ENCODE peak calls at places on chromosome 11, in nine cellular contexts. R, Y, U, S, D, L, K, Z and E are unnamed samples.

GRCh38 chr11:113991170-113991569 is 16.3 kb downstream of the HTR3A start:
- DNase-seq in R (no peak), K (peak), Y (peak), Z (no peak), S (peak), D (no peak), U (no peak), L (no peak), E (peak)

GRCh38 chr11:116819049-116819448 is 4.1 kb downstream of the APOA4 start:
- DNase-seq in S (no peak), R (no peak), L (no peak), Z (no peak), Y (no peak), U (no peak), D (no peak), K (no peak), E (no peak)

GRCh38 chr11:8066911-8067455 is 14.0 kb upstream of the TUB start:
- DNase-seq in Y (no peak), L (peak), K (peak), S (no peak), U (no peak), Z (no peak), D (no peak), R (no peak), E (no peak)

GRCh38 chr11:126732981-126733380 is 267.6 kb downstream of the KIRREL3 start:
- DNase-seq in L (no peak), Y (no peak), R (no peak), S (no peak), U (no peak), Z (no peak), D (no peak), K (no peak), E (no peak)

GRCh38 chr11:68661697-68662603 is 22.4 kb upstream of the GAL start:
- DNase-seq in D (no peak), R (no peak), S (no peak), L (no peak), Y (no peak), Z (no peak), K (no peak), U (no peak), E (no peak)

GRCh38 chr11:71180694-71181466 is 71.5 kb downstream of the SHANK2 start:
- DNase-seq in Z (no peak), U (no peak), S (no peak), L (no peak), R (no peak), K (no peak), Y (peak), D (no peak), E (no peak)

GRCh38 chr11:122813176-122813917 is 25.0 kb upstream of the CRTAM start:
- DNase-seq in S (no peak), K (no peak), Z (no peak), D (no peak), Y (no peak), R (no peak), L (no peak), U (no peak), E (no peak)

GRCh38 chr11:57205046-57205671 is 23.4 kb downstream of the LRRC55 start:
- DNase-seq in Z (no peak), K (peak), D (no peak), Y (peak), U (no peak), S (peak), L (no peak), R (no peak), E (no peak)

GRCh38 chr11:35029979-35030378 is 109.0 kb upstream of the CD44 start:
- DNase-seq in K (peak), Y (no peak), L (no peak), S (no peak), U (no peak), D (no peak), R (peak), Z (peak), E (no peak)

GRCh38 chr11:1017269-1018005 is 19.1 kb downstream of the MUC6 start:
- DNase-seq in U (peak), S (no peak), Y (no peak), L (no peak), K (no peak), D (no peak), Z (peak), R (no peak), E (no peak)

GRCh38 chr11:2127357-2127971 is 11.7 kb downstream of the IGF2 start:
- DNase-seq in K (no peak), R (no peak), L (no peak), Z (no peak), Y (no peak), U (no peak), S (no peak), D (no peak), E (no peak)

GRCh38 chr11:67613960-67614715 is 7.4 kb downstream of the NDUFV1 start:
- DNase-seq in R (peak), K (peak), U (no peak), D (no peak), L (peak), S (peak), Y (peak), Z (peak), E (peak)

GRCh38 chr11:130170345-130170744 is 10.8 kb downstream of the ST14 start:
- DNase-seq in R (no peak), Z (no peak), L (no peak), Y (no peak), U (no peak), K (no peak), S (no peak), D (no peak), E (no peak)

GRCh38 chr11:116721983-116722382 is 50.8 kb downstream of the BUD13 start:
- DNase-seq in Z (no peak), K (no peak), R (no peak), U (no peak), Y (no peak), D (no peak), S (no peak), L (no peak), E (no peak)

GRCh38 chr11:22510741-22511140 is 114.9 kb downstream of the FANCF start:
- DNase-seq in Z (no peak), S (no peak), K (peak), R (no peak), Y (no peak), D (no peak), U (no peak), L (no peak), E (no peak)

GRCh38 chr11:2776351-2777061 is 76.7 kb upstream of the KCNQ1OT1 start:
- DNase-seq in R (no peak), U (no peak), K (no peak), S (no peak), L (peak), Y (no peak), D (no peak), Z (no peak), E (no peak)

GRCh38 chr11:1970956-1971355 is 23.8 kb downstream of the MRPL23 start:
- DNase-seq in U (no peak), L (no peak), K (no peak), Z (no peak), D (no peak), S (peak), Y (no peak), R (no peak), E (no peak)

GRCh38 chr11:97905101-97905500 is 1115.6 kb upstream of the CNTN5 start:
- DNase-seq in R (no peak), D (no peak), Y (no peak), K (no peak), Z (no peak), U (no peak), L (no peak), S (no peak), E (no peak)

GRCh38 chr11:34395916-34396555 is 38.2 kb upstream of the ABTB2 start:
- DNase-seq in R (no peak), L (no peak), U (peak), S (no peak), K (peak), Y (no peak), Z (no peak), D (no peak), E (no peak)

GRCh38 chr11:97109078-97109477 is 719.3 kb downstream of the JRKL start:
- DNase-seq in Z (no peak), U (no peak), D (no peak), K (no peak), R (no peak), S (no peak), L (no peak), Y (no peak), E (no peak)

GRCh38 chr11:2201542-2201941 is 29.9 kb upstream of the TH start:
- DNase-seq in S (no peak), Z (no peak), U (no peak), D (no peak), K (no peak), R (peak), L (no peak), Y (no peak), E (no peak)

GRCh38 chr11:59557940-59558643 is 46.8 kb downstream of the OR4D9 start:
- DNase-seq in Z (no peak), S (no peak), U (no peak), R (no peak), L (no peak), D (no peak), Y (peak), K (no peak), E (no peak)

GRCh38 chr11:44728491-44728910 is 1.7 kb downstream of the TSPAN18 start:
- DNase-seq in S (no peak), K (no peak), L (no peak), R (no peak), Z (no peak), Y (peak), U (no peak), D (no peak), E (no peak)

GRCh38 chr11:131581006-131581405 is 210.6 kb downstream of the NTM start:
- DNase-seq in Y (no peak), L (no peak), S (no peak), Z (no peak), K (peak), R (no peak), D (no peak), U (no peak), E (peak)

GRCh38 chr11:83241291-83241946 is 44.7 kb downstream of the CCDC90B start:
- DNase-seq in U (peak), S (peak), Y (peak), R (no peak), D (no peak), L (peak), K (peak), Z (peak), E (peak)

GRCh38 chr11:74024630-74025029 is 15.7 kb upstream of the UCP3 start:
- DNase-seq in S (peak), U (no peak), K (peak), R (no peak), D (no peak), Y (no peak), Z (no peak), L (peak), E (no peak)

GRCh38 chr11:33015621-33016551 is at the start of gene DEPDC7:
- DNase-seq in S (peak), R (peak), Y (peak), U (peak), L (peak), K (peak), Z (peak), D (peak), E (peak)
- H3K27ac ChIP-seq in S (peak), R (no peak), Y (no peak), U (peak), L (peak), K (peak), Z (no peak), D (no peak), E (no peak)

DNA sequence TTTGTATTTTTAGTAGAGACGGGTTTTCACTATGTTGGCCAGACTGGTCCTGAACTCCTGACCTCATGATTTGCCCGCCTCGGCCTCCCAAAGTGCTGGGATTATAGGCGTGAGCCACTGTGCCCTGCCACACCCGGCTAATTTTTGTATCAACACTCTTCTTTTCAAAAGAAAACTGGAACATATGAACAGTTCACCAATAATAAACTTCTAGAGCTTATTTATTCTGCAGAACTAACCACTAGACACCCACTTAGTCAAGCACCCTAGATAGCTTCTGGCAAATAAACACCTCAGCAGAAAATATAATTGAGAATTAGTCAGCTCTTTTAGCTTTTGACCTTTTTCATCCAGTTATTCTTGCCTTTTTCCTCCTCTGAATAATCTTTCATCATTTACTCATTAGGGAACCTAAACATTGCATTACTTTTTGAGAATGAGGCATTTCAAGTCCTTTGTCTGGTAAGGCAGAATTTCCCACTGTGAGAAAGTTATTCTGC is 27.3 kb upstream of the TMEM41B start:
- DNase-seq in L (no peak), Z (no peak), D (no peak), R (no peak), S (no peak), Y (no peak), K (peak), U (no peak), E (no peak)
- H3K27ac ChIP-seq in L (no peak), Z (no peak), D (no peak), R (no peak), S (no peak), Y (no peak), K (no peak), U (no peak), E (peak)

GRCh38 chr11:6894097-6894496 is 1.8 kb upstream of the OR2D2 start:
- DNase-seq in Z (no peak), Y (no peak), K (no peak), L (no peak), S (no peak), U (no peak), R (no peak), D (no peak), E (no peak)
- H3K27ac ChIP-seq in Z (no peak), Y (no peak), K (no peak), L (no peak), S (no peak), U (no peak), R (no peak), D (no peak), E (no peak)

GRCh38 chr11:78266451-78266850 is 77.7 kb downstream of the USP35 start:
- DNase-seq in D (no peak), U (no peak), R (no peak), K (no peak), S (no peak), L (no peak), Z (no peak), Y (no peak), E (no peak)
- H3K27ac ChIP-seq in D (no peak), U (no peak), R (no peak), K (no peak), S (no peak), L (peak), Z (no peak), Y (no peak), E (no peak)

GRCh38 chr11:121577106-121577505 is 124.3 kb upstream of the SORL1-AS1 start:
- DNase-seq in R (no peak), U (no peak), L (no peak), Y (no peak), S (no peak), Z (no peak), D (no peak), K (no peak), E (no peak)

GRCh38 chr11:121575963-121576290 is 123.2 kb upstream of the SORL1-AS1 start:
- DNase-seq in S (no peak), Y (no peak), U (no peak), K (no peak), L (no peak), R (no peak), D (no peak), Z (no peak), E (no peak)

GRCh38 chr11:121578216-121579063 is 125.7 kb upstream of the SORL1-AS1 start:
- DNase-seq in S (no peak), R (no peak), U (no peak), Y (no peak), L (peak), K (peak), D (no peak), Z (no peak), E (no peak)

GRCh38 chr11:121575250-121575962 is 122.6 kb upstream of the SORL1-AS1 start:
- DNase-seq in Z (no peak), Y (no peak), L (peak), U (no peak), R (no peak), K (peak), S (no peak), D (no peak), E (peak)

DNA sequence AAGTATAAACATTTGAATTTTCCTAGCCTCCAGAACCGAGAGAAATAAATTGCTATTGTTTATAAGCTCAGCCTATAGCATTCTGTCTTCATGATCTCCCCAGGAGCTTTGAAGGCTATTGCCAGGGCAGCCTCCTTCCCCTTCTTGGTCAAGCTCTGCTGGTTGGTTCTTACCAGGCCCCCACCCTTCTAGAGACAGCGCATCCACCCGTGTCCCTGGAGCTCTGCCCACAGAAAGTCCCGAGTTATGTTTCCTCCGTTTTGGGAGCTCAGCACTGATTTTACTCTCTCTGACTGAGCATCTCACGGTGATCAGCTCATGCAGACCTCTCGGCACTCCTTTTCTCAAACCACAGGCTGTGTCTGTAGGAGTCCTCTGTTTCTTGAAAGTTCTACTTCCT is 123.8 kb upstream of the SORL1-AS1 start:
- DNase-seq in Z (no peak), D (no peak), U (no peak), Y (no peak), L (peak), S (no peak), K (no peak), R (no peak), E (no peak)
- H3K27ac ChIP-seq in Z (no peak), D (no peak), U (no peak), Y (no peak), L (peak), S (no peak), K (no peak), R (no peak), E (no peak)